ENCODE peak calls at places on chromosomes 7 and 10, in four cellular contexts. H, Z, J and Y are unnamed samples.

GRCh38 chr10:24249829-24250415 is 41.0 kb downstream of the KIAA1217 start:
- DNase-seq in J (no peak), H (no peak), Z (no peak), Y (no peak)

GRCh38 chr10:80487791-80488538 is 33.9 kb downstream of the TSPAN14 start:
- DNase-seq in H (peak; percentile 50), J (no peak), Z (peak; percentile 74), Y (no peak)

GRCh38 chr7:137753067-137753466 is 93.7 kb downstream of the DGKI start:
- DNase-seq in H (no peak), J (no peak), Z (no peak), Y (no peak)

GRCh38 chr10:79385804-79386531 is 38.7 kb downstream of the PPIF start:
- DNase-seq in Z (no peak), J (no peak), H (no peak), Y (no peak)

GRCh38 chr10:95408931-95409873 is 118.4 kb upstream of the PDLIM1 start:
- DNase-seq in J (no peak), Z (no peak), H (no peak), Y (no peak)

GRCh38 chr10:70222340-70222794 is 10.9 kb downstream of the PPA1 start:
- DNase-seq in H (no peak), J (no peak), Z (no peak), Y (no peak)

GRCh38 chr10:90906596-90906995 is 14.3 kb downstream of the ANKRD1 start:
- DNase-seq in H (no peak), Z (no peak), J (no peak), Y (no peak)

GRCh38 chr10:34474060-34474376 is 341.1 kb downstream of the PARD3 start:
- DNase-seq in Z (no peak), H (no peak), J (no peak), Y (no peak)

GRCh38 chr10:103592186-103593021 is 98.9 kb downstream of the NEURL1 start:
- DNase-seq in J (no peak), Z (no peak), H (no peak), Y (no peak)

GRCh38 chr7:102122026-102122425 is 164.6 kb upstream of the SH2B2 start:
- DNase-seq in J (peak; percentile 4), Z (no peak), H (no peak), Y (no peak)

GRCh38 chr7:55641273-55641691 is 69.0 kb upstream of the VOPP1 start:
- DNase-seq in J (peak; percentile 52), H (no peak), Z (no peak), Y (peak; percentile 32)

GRCh38 chr7:50959560-50959959 is 176.9 kb upstream of the GRB10 start:
- DNase-seq in J (no peak), H (no peak), Z (no peak), Y (no peak)

GRCh38 chr7:150755473-150756099 is 18.4 kb downstream of the GIMAP5 start:
- DNase-seq in Z (no peak), H (no peak), J (no peak), Y (no peak)